ENCODE peak calls at places on chromosome 12, in eight cellular contexts. F is KBM-7, E is GM23248, C is endodermal cell, Q is fibroblast of the aortic adventitia, K is NCI-H345, B is non-pigmented ciliary epithelial cell, A is left cardiac atrium. G is an unnamed sample.

GRCh38 chr12:49748800-49749199 is 7.4 kb downstream of the TMBIM6 start:
- DNase-seq in F (no peak), E (no peak), C (no peak), Q (no peak), K (no peak), B (no peak), A (no peak), G (no peak)

GRCh38 chr12:53207042-53207441 is at the start of gene ITGB7:
- DNase-seq in F (peak), E (no peak), C (peak), Q (no peak), K (no peak), B (no peak), A (no peak), G (no peak)

GRCh38 chr12:128784030-128784770 is 39.6 kb downstream of the SLC15A4 start:
- DNase-seq in F (no peak), E (peak), C (no peak), Q (peak), K (no peak), B (no peak), A (no peak), G (no peak)

GRCh38 chr12:79454338-79454777 is 236.4 kb downstream of the PAWR start:
- DNase-seq in F (no peak), E (peak), C (no peak), Q (peak), K (no peak), B (peak), A (no peak), G (no peak)

GRCh38 chr12:62799126-62799736 is 135.7 kb downstream of the PPM1H start:
- DNase-seq in F (peak), E (peak), C (peak), Q (peak), K (peak), B (no peak), A (peak), G (peak)

GRCh38 chr12:131852551-131853299 is 24.5 kb downstream of the MMP17 start:
- DNase-seq in F (peak), E (peak), C (peak), Q (no peak), K (no peak), B (no peak), A (peak), G (no peak)

GRCh38 chr12:87756111-87756510 is 273.1 kb downstream of the C12orf50 start:
- DNase-seq in F (no peak), E (peak), C (no peak), Q (peak), K (no peak), B (peak), A (no peak), G (no peak)

GRCh38 chr12:40586823-40587222 is 105.4 kb upstream of the CNTN1 start:
- DNase-seq in F (no peak), E (no peak), C (no peak), Q (no peak), K (no peak), B (no peak), A (no peak), G (no peak)

GRCh38 chr12:72433298-72433697 is 161.1 kb downstream of the TRHDE start:
- DNase-seq in F (no peak), E (no peak), C (no peak), Q (no peak), K (no peak), B (no peak), A (no peak), G (no peak)

GRCh38 chr12:1533602-1534304 is 60.6 kb downstream of the FBXL14 start:
- DNase-seq in F (peak), E (peak), C (peak), Q (peak), K (no peak), B (peak), A (no peak), G (no peak)

GRCh38 chr12:989751-990278 is 1.2 kb upstream of the ERC1 start:
- DNase-seq in F (peak), E (peak), C (peak), Q (peak), K (peak), B (no peak), A (peak), G (no peak)

GRCh38 chr12:110002691-110003515 is 3.7 kb downstream of the ANKRD13A start:
- DNase-seq in F (no peak), E (peak), C (no peak), Q (no peak), K (no peak), B (no peak), A (no peak), G (no peak)

GRCh38 chr12:120352117-120352516 is 16.8 kb downstream of the MSI1 start:
- DNase-seq in F (no peak), E (peak), C (no peak), Q (peak), K (no peak), B (peak), A (no peak), G (no peak)

GRCh38 chr12:81723361-81723760 is 35.8 kb downstream of the PPFIA2 start:
- DNase-seq in F (no peak), E (no peak), C (no peak), Q (no peak), K (no peak), B (no peak), A (no peak), G (no peak)

GRCh38 chr12:111733340-111733739 is 33.4 kb upstream of the ALDH2 start:
- DNase-seq in F (no peak), E (no peak), C (no peak), Q (no peak), K (no peak), B (no peak), A (no peak), G (no peak)

GRCh38 chr12:13437541-13437940 is 241.0 kb downstream of the EMP1 start:
- DNase-seq in F (no peak), E (no peak), C (no peak), Q (no peak), K (no peak), B (no peak), A (no peak), G (no peak)

GRCh38 chr12:110270125-110270962 is 10.7 kb upstream of the ATP2A2 start:
- DNase-seq in F (peak), E (peak), C (peak), Q (peak), K (peak), B (no peak), A (peak), G (no peak)

GRCh38 chr12:2489266-2489665 is 305.5 kb upstream of the FKBP4 start:
- DNase-seq in F (no peak), E (no peak), C (peak), Q (no peak), K (no peak), B (no peak), A (no peak), G (no peak)

GRCh38 chr12:112847708-112848337 is 56.3 kb downstream of the RPH3A start:
- DNase-seq in F (no peak), E (no peak), C (peak), Q (no peak), K (no peak), B (no peak), A (no peak), G (no peak)

GRCh38 chr12:1830981-1831930 is 10.9 kb downstream of the LRTM2 start:
- DNase-seq in F (no peak), E (peak), C (peak), Q (peak), K (no peak), B (no peak), A (peak), G (peak)

GRCh38 chr12:45743247-45743646 is 13.7 kb downstream of the ARID2 start:
- DNase-seq in F (no peak), E (no peak), C (no peak), Q (no peak), K (no peak), B (no peak), A (no peak), G (no peak)

GRCh38 chr12:46373303-46374182 is 970 bp upstream of the SLC38A2 start:
- DNase-seq in F (peak), E (peak), C (peak), Q (peak), K (no peak), B (no peak), A (peak), G (no peak)